ENCODE peak calls at places on chromosomes 13 and 19, in ten cellular contexts. One of them, this sample, is unnamed.

GRCh38 chr19:36051637-36052036 is 2.4 kb downstream of the THAP8 start:
- DNase-seq in cardiac muscle cell: no peak
- DNase-seq in GM19239: no peak
- DNase-seq in transverse colon: no peak
- DNase-seq in activated CD4-positive, alpha-beta T cell treated with anti-CD3 and anti-CD28 coated beads, Interleukin-2, amount 10 ng/mL, durations not matched to agents 24 days and 14 days: no peak
- DNase-seq in left colon: no peak
- DNase-seq in uterus: no peak
- DNase-seq in CD8-positive, alpha-beta memory T cell: no peak
- DNase-seq in hypothalamus: no peak
- DNase-seq in MM.1S: no peak
- DNase-seq in this sample: no peak

GRCh38 chr19:55486043-55486970 is 1.3 kb downstream of the NAT14 start:
- DNase-seq in GM19239: no peak
- DNase-seq in activated CD4-positive, alpha-beta T cell treated with anti-CD3 and anti-CD28 coated beads, Interleukin-2, amount 10 ng/mL, durations not matched to agents 24 days and 14 days: no peak
- DNase-seq in cardiac muscle cell: no peak
- DNase-seq in left colon: peak
- DNase-seq in hypothalamus: no peak
- DNase-seq in MM.1S: no peak
- DNase-seq in CD8-positive, alpha-beta memory T cell: no peak
- DNase-seq in transverse colon: no peak
- DNase-seq in uterus: peak
- DNase-seq in this sample: no peak

GRCh38 chr13:73261739-73262216 is 203.0 kb downstream of the KLF5 start:
- DNase-seq in MM.1S: no peak
- DNase-seq in uterus: no peak
- DNase-seq in transverse colon: no peak
- DNase-seq in GM19239: no peak
- DNase-seq in cardiac muscle cell: peak
- DNase-seq in activated CD4-positive, alpha-beta T cell treated with anti-CD3 and anti-CD28 coated beads, Interleukin-2, amount 10 ng/mL, durations not matched to agents 24 days and 14 days: no peak
- DNase-seq in left colon: no peak
- DNase-seq in hypothalamus: no peak
- DNase-seq in CD8-positive, alpha-beta memory T cell: no peak
- DNase-seq in this sample: no peak

GRCh38 chr13:97559981-97560380 is 126.0 kb downstream of the RAP2A start:
- DNase-seq in CD8-positive, alpha-beta memory T cell: no peak
- DNase-seq in activated CD4-positive, alpha-beta T cell treated with anti-CD3 and anti-CD28 coated beads, Interleukin-2, amount 10 ng/mL, durations not matched to agents 24 days and 14 days: no peak
- DNase-seq in left colon: no peak
- DNase-seq in MM.1S: no peak
- DNase-seq in uterus: no peak
- DNase-seq in GM19239: no peak
- DNase-seq in hypothalamus: no peak
- DNase-seq in transverse colon: no peak
- DNase-seq in cardiac muscle cell: no peak
- DNase-seq in this sample: no peak

GRCh38 chr19:18460313-18460712 is 22.4 kb upstream of the ISYNA1 start:
- DNase-seq in cardiac muscle cell: peak
- DNase-seq in MM.1S: no peak
- DNase-seq in GM19239: no peak
- DNase-seq in left colon: peak
- DNase-seq in transverse colon: peak
- DNase-seq in uterus: peak
- DNase-seq in hypothalamus: no peak
- DNase-seq in activated CD4-positive, alpha-beta T cell treated with anti-CD3 and anti-CD28 coated beads, Interleukin-2, amount 10 ng/mL, durations not matched to agents 24 days and 14 days: no peak
- DNase-seq in CD8-positive, alpha-beta memory T cell: no peak
- DNase-seq in this sample: no peak

GRCh38 chr13:26653310-26653709 is 95.8 kb downstream of the WASF3 start:
- DNase-seq in CD8-positive, alpha-beta memory T cell: no peak
- DNase-seq in uterus: no peak
- DNase-seq in activated CD4-positive, alpha-beta T cell treated with anti-CD3 and anti-CD28 coated beads, Interleukin-2, amount 10 ng/mL, durations not matched to agents 24 days and 14 days: no peak
- DNase-seq in GM19239: no peak
- DNase-seq in MM.1S: no peak
- DNase-seq in left colon: no peak
- DNase-seq in transverse colon: no peak
- DNase-seq in hypothalamus: no peak
- DNase-seq in cardiac muscle cell: peak
- DNase-seq in this sample: no peak

GRCh38 chr13:43981091-43981490 is 101.4 kb downstream of the LACC1 start:
- DNase-seq in MM.1S: no peak
- DNase-seq in left colon: no peak
- DNase-seq in hypothalamus: no peak
- DNase-seq in activated CD4-positive, alpha-beta T cell treated with anti-CD3 and anti-CD28 coated beads, Interleukin-2, amount 10 ng/mL, durations not matched to agents 24 days and 14 days: no peak
- DNase-seq in transverse colon: no peak
- DNase-seq in GM19239: no peak
- DNase-seq in CD8-positive, alpha-beta memory T cell: no peak
- DNase-seq in cardiac muscle cell: no peak
- DNase-seq in uterus: no peak
- DNase-seq in this sample: no peak

GRCh38 chr13:99698010-99698815 is 196.9 kb downstream of the TM9SF2 start:
- DNase-seq in activated CD4-positive, alpha-beta T cell treated with anti-CD3 and anti-CD28 coated beads, Interleukin-2, amount 10 ng/mL, durations not matched to agents 24 days and 14 days: no peak
- DNase-seq in cardiac muscle cell: no peak
- DNase-seq in GM19239: no peak
- DNase-seq in MM.1S: no peak
- DNase-seq in CD8-positive, alpha-beta memory T cell: no peak
- DNase-seq in uterus: no peak
- DNase-seq in hypothalamus: no peak
- DNase-seq in transverse colon: no peak
- DNase-seq in left colon: no peak
- DNase-seq in this sample: no peak

GRCh38 chr19:38649305-38650179 is 2.1 kb downstream of the ACTN4 start:
- DNase-seq in cardiac muscle cell: no peak
- DNase-seq in uterus: peak
- DNase-seq in GM19239: no peak
- DNase-seq in left colon: peak
- DNase-seq in MM.1S: no peak
- DNase-seq in hypothalamus: no peak
- DNase-seq in activated CD4-positive, alpha-beta T cell treated with anti-CD3 and anti-CD28 coated beads, Interleukin-2, amount 10 ng/mL, durations not matched to agents 24 days and 14 days: no peak
- DNase-seq in transverse colon: peak
- DNase-seq in CD8-positive, alpha-beta memory T cell: no peak
- DNase-seq in this sample: peak

GRCh38 chr19:10193666-10194499 is 870 bp downstream of the DNMT1 start:
- DNase-seq in MM.1S: peak
- DNase-seq in hypothalamus: no peak
- DNase-seq in CD8-positive, alpha-beta memory T cell: peak
- DNase-seq in left colon: no peak
- DNase-seq in activated CD4-positive, alpha-beta T cell treated with anti-CD3 and anti-CD28 coated beads, Interleukin-2, amount 10 ng/mL, durations not matched to agents 24 days and 14 days: no peak
- DNase-seq in cardiac muscle cell: peak
- DNase-seq in transverse colon: peak
- DNase-seq in uterus: no peak
- DNase-seq in GM19239: no peak
- DNase-seq in this sample: peak

GRCh38 chr13:73056054-73056962 is 2.5 kb upstream of the KLF5 start:
- DNase-seq in MM.1S: no peak
- DNase-seq in cardiac muscle cell: peak
- DNase-seq in uterus: no peak
- DNase-seq in activated CD4-positive, alpha-beta T cell treated with anti-CD3 and anti-CD28 coated beads, Interleukin-2, amount 10 ng/mL, durations not matched to agents 24 days and 14 days: no peak
- DNase-seq in CD8-positive, alpha-beta memory T cell: no peak
- DNase-seq in GM19239: no peak
- DNase-seq in left colon: no peak
- DNase-seq in transverse colon: no peak
- DNase-seq in hypothalamus: no peak
- DNase-seq in this sample: no peak

GRCh38 chr13:44989941-44990340 is 603 bp downstream of the GPALPP1 start:
- DNase-seq in hypothalamus: no peak
- DNase-seq in transverse colon: no peak
- DNase-seq in cardiac muscle cell: peak
- DNase-seq in GM19239: no peak
- DNase-seq in CD8-positive, alpha-beta memory T cell: no peak
- DNase-seq in MM.1S: no peak
- DNase-seq in activated CD4-positive, alpha-beta T cell treated with anti-CD3 and anti-CD28 coated beads, Interleukin-2, amount 10 ng/mL, durations not matched to agents 24 days and 14 days: peak
- DNase-seq in uterus: no peak
- DNase-seq in left colon: no peak
- DNase-seq in this sample: no peak

GRCh38 chr19:11425719-11426457 is 6.8 kb upstream of the RGL3 start:
- DNase-seq in activated CD4-positive, alpha-beta T cell treated with anti-CD3 and anti-CD28 coated beads, Interleukin-2, amount 10 ng/mL, durations not matched to agents 24 days and 14 days: no peak
- DNase-seq in GM19239: no peak
- DNase-seq in uterus: no peak
- DNase-seq in cardiac muscle cell: no peak
- DNase-seq in transverse colon: no peak
- DNase-seq in MM.1S: no peak
- DNase-seq in CD8-positive, alpha-beta memory T cell: no peak
- DNase-seq in hypothalamus: no peak
- DNase-seq in left colon: no peak
- DNase-seq in this sample: no peak

GRCh38 chr19:41646589-41647204 is 19.8 kb upstream of the CEACAM4 start:
- DNase-seq in transverse colon: no peak
- DNase-seq in left colon: no peak
- DNase-seq in CD8-positive, alpha-beta memory T cell: no peak
- DNase-seq in hypothalamus: no peak
- DNase-seq in GM19239: no peak
- DNase-seq in uterus: no peak
- DNase-seq in cardiac muscle cell: peak
- DNase-seq in activated CD4-positive, alpha-beta T cell treated with anti-CD3 and anti-CD28 coated beads, Interleukin-2, amount 10 ng/mL, durations not matched to agents 24 days and 14 days: peak
- DNase-seq in MM.1S: no peak
- DNase-seq in this sample: no peak

GRCh38 chr19:53879145-53880037 is 2.6 kb upstream of the PRKCG start:
- DNase-seq in left colon: peak
- DNase-seq in GM19239: peak
- DNase-seq in MM.1S: no peak
- DNase-seq in activated CD4-positive, alpha-beta T cell treated with anti-CD3 and anti-CD28 coated beads, Interleukin-2, amount 10 ng/mL, durations not matched to agents 24 days and 14 days: peak
- DNase-seq in hypothalamus: peak
- DNase-seq in transverse colon: peak
- DNase-seq in CD8-positive, alpha-beta memory T cell: peak
- DNase-seq in uterus: peak
- DNase-seq in cardiac muscle cell: peak
- DNase-seq in this sample: peak

GRCh38 chr19:23772668-23773063 is 14.0 kb upstream of the ZNF681 start:
- DNase-seq in activated CD4-positive, alpha-beta T cell treated with anti-CD3 and anti-CD28 coated beads, Interleukin-2, amount 10 ng/mL, durations not matched to agents 24 days and 14 days: no peak
- DNase-seq in transverse colon: no peak
- DNase-seq in CD8-positive, alpha-beta memory T cell: no peak
- DNase-seq in MM.1S: no peak
- DNase-seq in uterus: no peak
- DNase-seq in left colon: no peak
- DNase-seq in hypothalamus: no peak
- DNase-seq in GM19239: no peak
- DNase-seq in cardiac muscle cell: no peak
- DNase-seq in this sample: no peak

GRCh38 chr13:99043700-99044300 is 65.9 kb upstream of the DOCK9 start:
- DNase-seq in CD8-positive, alpha-beta memory T cell: no peak
- DNase-seq in GM19239: no peak
- DNase-seq in hypothalamus: no peak
- DNase-seq in activated CD4-positive, alpha-beta T cell treated with anti-CD3 and anti-CD28 coated beads, Interleukin-2, amount 10 ng/mL, durations not matched to agents 24 days and 14 days: no peak
- DNase-seq in MM.1S: no peak
- DNase-seq in left colon: no peak
- DNase-seq in cardiac muscle cell: no peak
- DNase-seq in uterus: no peak
- DNase-seq in transverse colon: no peak
- DNase-seq in this sample: no peak

GRCh38 chr19:54262066-54262465 is 5.0 kb upstream of the LILRB5 start:
- DNase-seq in CD8-positive, alpha-beta memory T cell: no peak
- DNase-seq in left colon: no peak
- DNase-seq in hypothalamus: no peak
- DNase-seq in activated CD4-positive, alpha-beta T cell treated with anti-CD3 and anti-CD28 coated beads, Interleukin-2, amount 10 ng/mL, durations not matched to agents 24 days and 14 days: no peak
- DNase-seq in transverse colon: no peak
- DNase-seq in cardiac muscle cell: no peak
- DNase-seq in MM.1S: no peak
- DNase-seq in uterus: no peak
- DNase-seq in GM19239: no peak
- DNase-seq in this sample: peak

GRCh38 chr13:29858231-29858630 is 7.8 kb upstream of the UBL3 start:
- DNase-seq in cardiac muscle cell: no peak
- DNase-seq in transverse colon: no peak
- DNase-seq in MM.1S: no peak
- DNase-seq in CD8-positive, alpha-beta memory T cell: no peak
- DNase-seq in left colon: no peak
- DNase-seq in hypothalamus: no peak
- DNase-seq in uterus: no peak
- DNase-seq in activated CD4-positive, alpha-beta T cell treated with anti-CD3 and anti-CD28 coated beads, Interleukin-2, amount 10 ng/mL, durations not matched to agents 24 days and 14 days: peak
- DNase-seq in GM19239: no peak
- DNase-seq in this sample: no peak

GRCh38 chr19:18049390-18049789 is 37.3 kb downstream of the IL12RB1 start:
- DNase-seq in left colon: peak
- DNase-seq in MM.1S: no peak
- DNase-seq in activated CD4-positive, alpha-beta T cell treated with anti-CD3 and anti-CD28 coated beads, Interleukin-2, amount 10 ng/mL, durations not matched to agents 24 days and 14 days: no peak
- DNase-seq in GM19239: no peak
- DNase-seq in hypothalamus: peak
- DNase-seq in transverse colon: peak
- DNase-seq in cardiac muscle cell: peak
- DNase-seq in CD8-positive, alpha-beta memory T cell: no peak
- DNase-seq in uterus: peak
- DNase-seq in this sample: peak

GRCh38 chr13:75473472-75473871 is 8.5 kb downstream of the TBC1D4 start:
- DNase-seq in left colon: no peak
- DNase-seq in hypothalamus: no peak
- DNase-seq in GM19239: no peak
- DNase-seq in uterus: no peak
- DNase-seq in cardiac muscle cell: no peak
- DNase-seq in transverse colon: no peak
- DNase-seq in MM.1S: no peak
- DNase-seq in CD8-positive, alpha-beta memory T cell: no peak
- DNase-seq in activated CD4-positive, alpha-beta T cell treated with anti-CD3 and anti-CD28 coated beads, Interleukin-2, amount 10 ng/mL, durations not matched to agents 24 days and 14 days: no peak
- DNase-seq in this sample: no peak